ENCODE peak calls at places on chromosomes 4 and X, in six cellular contexts. O is Panc1, Z is prostate gland, C is HL-60, B is H1, F is breast epithelium. I is an unnamed sample.

GRCh38 chr4:74473155-74473811 is 28.3 kb downstream of the AREG start:
- DNase-seq in O (no peak), Z (peak; percentile 23), C (no peak), B (no peak), F (no peak), I (no peak)

GRCh38 chr4:109011241-109012031 is 248.6 kb upstream of the ETNPPL start:
- DNase-seq in O (no peak), Z (no peak), C (no peak), B (no peak), F (no peak), I (no peak)

GRCh38 chrX:110734894-110735541 is 60.6 kb downstream of the CHRDL1 start:
- DNase-seq in O (no peak), Z (no peak), C (no peak), B (no peak), F (no peak), I (no peak)

GRCh38 chrX:53166103-53166502 is 58.9 kb downstream of the KDM5C start:
- DNase-seq in O (no peak), Z (no peak), C (no peak), B (no peak), F (no peak), I (no peak)

GRCh38 chr4:6779667-6780565 is 2.6 kb upstream of the KIAA0232 start:
- DNase-seq in O (no peak), Z (no peak), C (peak; percentile 73), B (peak; percentile 19), F (no peak), I (no peak)

GRCh38 chr4:146237092-146237491 is 22.8 kb downstream of the REELD1 start:
- DNase-seq in O (no peak), Z (no peak), C (no peak), B (no peak), F (no peak), I (no peak)

GRCh38 chrX:131067216-131067615 is 9.1 kb downstream of the ARHGAP36 start:
- DNase-seq in O (no peak), Z (no peak), C (no peak), B (no peak), F (no peak), I (no peak)

GRCh38 chrX:76420237-76420636 is 7.3 kb upstream of the MAGEE1 start:
- DNase-seq in O (no peak), Z (no peak), C (no peak), B (no peak), F (no peak), I (no peak)

GRCh38 chr4:153643406-153644016 is 40.6 kb upstream of the TLR2 start:
- DNase-seq in O (no peak), Z (no peak), C (peak; percentile 30), B (no peak), F (no peak), I (peak; percentile 33)

GRCh38 chrX:21745756-21746155 is 12.2 kb downstream of the SMPX start:
- DNase-seq in O (no peak), Z (no peak), C (peak; percentile 13), B (no peak), F (no peak), I (no peak)

GRCh38 chrX:130555757-130556156 is 154.0 kb downstream of the RBMX2 start:
- DNase-seq in O (no peak), Z (no peak), C (no peak), B (no peak), F (no peak), I (no peak)

GRCh38 chr4:80263541-80264351 is 2.7 kb upstream of the FGF5 start:
- DNase-seq in O (no peak), Z (no peak), C (no peak), B (no peak), F (no peak), I (no peak)

GRCh38 chrX:23756165-23756564 is 13.1 kb upstream of the ACOT9 start:
- DNase-seq in O (no peak), Z (peak; percentile 28), C (peak; percentile 72), B (no peak), F (no peak), I (peak; percentile 40)

DNA sequence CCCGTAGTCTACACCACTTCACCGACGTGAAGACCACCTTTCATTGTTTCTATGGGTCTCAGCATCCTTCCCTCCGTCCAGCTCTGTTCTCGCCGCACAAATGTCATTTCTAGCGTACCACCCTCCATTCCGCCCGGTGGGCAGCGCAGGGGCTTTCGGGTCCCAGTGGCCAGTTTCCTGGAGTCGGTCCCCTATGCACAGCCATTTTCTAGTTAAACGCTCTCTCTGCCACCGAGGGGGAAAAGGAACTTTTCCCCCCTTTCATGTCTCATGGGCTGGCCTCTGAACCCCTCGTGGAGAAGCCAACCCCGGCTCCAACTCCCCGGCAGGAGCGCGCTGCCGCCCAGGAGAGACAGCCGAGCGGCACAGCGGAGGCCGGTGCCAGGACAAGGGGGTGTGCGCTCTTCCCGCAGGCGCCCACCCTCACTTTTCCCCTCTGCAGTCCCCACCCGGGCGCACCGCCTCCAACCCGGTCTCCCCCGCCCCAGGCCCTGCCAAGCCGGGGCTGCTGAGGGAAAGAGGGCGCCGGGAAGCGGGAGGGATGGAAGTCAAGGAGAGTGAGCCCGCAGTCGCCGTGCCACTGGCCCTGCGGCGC is 682 bp downstream of the APBB2 start:
- DNase-seq in O (no peak), Z (no peak), C (no peak), B (no peak), F (no peak), I (peak; percentile 21)
- TF ChIP-seq POLR2AphosphoS5 in O (no peak), Z (no peak), C (no peak), B (no peak), F (no peak), I (no peak)

DNA sequence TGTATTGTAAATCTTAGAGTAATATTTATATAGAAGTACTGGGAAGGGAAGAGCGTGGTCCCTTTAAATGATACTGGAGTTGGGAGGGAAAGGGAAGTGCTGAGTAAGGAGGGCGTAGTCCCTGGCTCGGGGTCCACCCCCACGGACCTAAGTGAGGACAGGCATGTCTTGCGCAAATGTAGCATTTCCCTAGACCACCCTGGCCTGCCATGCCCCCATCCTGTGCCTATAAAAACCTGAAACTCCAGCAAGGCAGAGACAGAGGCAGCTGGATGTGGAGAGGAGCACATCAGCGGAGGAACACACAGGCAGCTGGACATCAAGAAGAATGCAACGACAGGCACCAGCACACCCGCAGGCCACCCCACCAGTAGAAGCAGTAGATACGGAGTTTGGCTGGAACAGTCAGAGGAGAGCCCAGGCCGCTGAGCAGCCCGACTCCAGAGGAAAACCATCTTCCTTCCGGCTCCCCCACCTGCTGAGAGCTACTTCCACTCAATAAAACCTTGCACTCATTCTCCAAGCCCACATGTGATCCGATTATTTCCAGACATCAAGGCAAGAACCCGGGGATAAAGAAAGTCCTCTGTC is 345.9 kb downstream of the FSTL5 start:
- DNase-seq in O (no peak), Z (no peak), C (no peak), B (no peak), F (no peak), I (no peak)
- TF ChIP-seq POLR2AphosphoS5 in O (no peak), Z (no peak), C (no peak), B (no peak), F (no peak), I (no peak)

GRCh38 chr4:16896871-16897270 is 1.6 kb downstream of the LDB2 start:
- DNase-seq in O (no peak), Z (no peak), C (no peak), B (no peak), F (no peak), I (no peak)

GRCh38 chr4:16897351-16897750 is 1.1 kb downstream of the LDB2 start:
- DNase-seq in O (no peak), Z (no peak), C (no peak), B (no peak), F (no peak), I (no peak)

GRCh38 chr4:16894406-16894805 is 4.0 kb downstream of the LDB2 start:
- DNase-seq in O (no peak), Z (no peak), C (no peak), B (no peak), F (no peak), I (no peak)

GRCh38 chr4:16900325-16900724 is 1.9 kb upstream of the LDB2 start:
- DNase-seq in O (no peak), Z (no peak), C (no peak), B (no peak), F (no peak), I (no peak)

DNA sequence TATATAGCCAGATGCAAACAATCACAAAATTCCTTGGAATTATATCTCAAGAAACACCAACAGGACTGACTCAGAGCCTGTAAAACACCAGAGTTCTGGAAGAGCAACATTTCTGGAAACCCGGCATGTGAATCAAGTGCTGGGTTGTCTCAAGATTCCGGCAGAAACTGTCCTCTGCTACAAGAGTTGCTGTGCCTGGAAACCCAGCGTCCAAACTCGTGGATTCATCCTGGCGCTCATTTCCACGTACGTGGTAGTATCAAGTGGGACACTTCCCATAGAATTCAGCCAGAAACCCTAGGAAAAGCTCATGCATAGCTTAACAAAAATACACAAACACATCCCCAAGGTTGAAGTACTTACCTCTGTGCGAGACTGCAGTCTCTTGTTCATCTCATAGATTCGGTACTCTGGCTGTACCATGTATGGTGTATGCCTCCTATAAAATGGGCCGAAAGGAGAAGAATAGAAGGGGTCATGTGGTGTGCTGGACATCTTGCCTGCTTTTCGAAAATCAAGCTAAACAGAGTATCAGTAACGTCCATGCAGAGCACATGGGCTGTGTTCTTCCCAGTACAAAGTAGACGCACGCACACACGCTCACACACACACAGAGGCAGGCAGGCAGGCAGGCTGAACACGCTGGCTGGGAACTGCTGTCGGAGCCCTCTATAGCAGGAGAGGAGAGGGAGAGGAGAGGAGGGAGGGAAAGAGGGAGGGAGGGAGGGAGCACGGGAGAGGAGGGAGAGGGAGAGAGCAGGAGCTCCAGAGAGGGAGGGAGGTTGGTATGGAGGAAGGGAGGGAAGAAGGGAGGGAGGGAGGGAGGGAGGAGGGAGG is at the start of gene LDB2:
- DNase-seq in O (no peak), Z (no peak), C (no peak), B (peak; percentile 54), F (no peak), I (no peak)
- TF ChIP-seq POLR2AphosphoS5 in O (no peak), Z (no peak), C (no peak), B (no peak), F (no peak), I (no peak)

GRCh38 chr4:170030121-170030520 is 3.9 kb upstream of the MFAP3L start:
- DNase-seq in O (no peak), Z (no peak), C (no peak), B (no peak), F (no peak), I (no peak)

GRCh38 chr4:170025523-170026252 is 507 bp downstream of the MFAP3L start:
- DNase-seq in O (no peak), Z (peak; percentile 8), C (no peak), B (no peak), F (no peak), I (no peak)

GRCh38 chr4:170022211-170022610 is 4.0 kb downstream of the MFAP3L start:
- DNase-seq in O (no peak), Z (no peak), C (no peak), B (no peak), F (no peak), I (no peak)

GRCh38 chr4:170026253-170026991 is at the start of gene MFAP3L:
- DNase-seq in O (no peak), Z (peak; percentile 86), C (peak; percentile 71), B (peak; percentile 70), F (peak; percentile 81), I (peak; percentile 74)

DNA sequence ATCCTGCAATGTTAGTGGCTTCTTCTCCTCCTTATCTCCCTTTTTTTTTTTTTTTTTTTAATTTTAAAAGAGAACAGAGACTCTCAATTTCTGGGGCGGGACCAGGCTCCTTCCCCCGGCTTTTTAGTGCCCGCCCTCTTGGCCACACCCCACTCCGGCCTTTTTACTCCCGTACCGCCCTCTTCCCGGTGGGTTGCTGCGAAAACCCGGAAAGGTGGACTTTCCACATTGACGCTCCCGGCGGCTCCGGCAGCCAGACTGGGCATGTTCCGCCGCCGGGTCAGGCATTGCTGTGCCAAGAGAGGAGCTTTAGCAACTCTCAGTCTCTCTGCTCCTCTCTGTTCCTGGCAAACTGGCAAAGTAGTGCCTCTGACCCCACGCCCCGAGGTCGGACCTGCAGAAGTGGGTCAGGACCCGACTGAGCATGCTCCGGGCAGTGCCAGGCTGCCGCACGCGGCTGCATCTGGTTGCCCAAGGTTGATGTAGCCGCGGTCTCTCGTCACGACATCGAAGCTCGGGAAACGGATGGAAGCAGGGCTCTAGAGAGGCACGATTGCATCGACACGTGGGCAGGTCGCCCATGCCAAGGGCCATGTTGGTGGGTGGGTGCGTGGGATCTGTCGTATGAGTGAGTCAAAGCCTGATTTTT is 1.1 kb upstream of the MFAP3L start:
- DNase-seq in O (peak; percentile 36), Z (peak; percentile 90), C (peak; percentile 91), B (peak; percentile 72), F (peak; percentile 89), I (peak; percentile 73)
- TF ChIP-seq POLR2AphosphoS5 in O (no peak), Z (peak; percentile 89), C (no peak), B (no peak), F (peak; percentile 56), I (no peak)